ENCODE peak calls at places on chromosomes 2 and 18, in seven cellular contexts. E is body of pancreas, O is fibroblast of villous mesenchyme, F is tibial nerve, C is cardiac fibroblast, V is dorsolateral prefrontal cortex, J is endothelial cell. T is an unnamed sample.

GRCh38 chr2:55493220-55493619 is 26.3 kb upstream of the CFAP36 start:
- DNase-seq in E (no peak), F (no peak), O (peak), V (no peak), J (no peak), C (no peak), T (no peak)

GRCh38 chr2:45776160-45776955 is 124.9 kb downstream of the PRKCE start:
- DNase-seq in V (no peak), F (peak), O (no peak), J (no peak), E (no peak), C (peak), T (no peak)

GRCh38 chr2:119468154-119468955 is 36.7 kb downstream of the TMEM37 start:
- DNase-seq in J (no peak), V (no peak), E (no peak), F (no peak), C (no peak), O (no peak), T (no peak)

GRCh38 chr18:36849288-36850011 is 20.5 kb downstream of the KIAA1328 start:
- DNase-seq in O (peak), J (no peak), E (no peak), C (peak), F (no peak), V (no peak), T (no peak)

GRCh38 chr2:215882689-215883088 is 130.7 kb downstream of the MREG start:
- DNase-seq in O (no peak), F (no peak), V (no peak), C (no peak), J (no peak), E (no peak), T (no peak)

GRCh38 chr2:239444626-239445625 is 44.1 kb upstream of the HDAC4 start:
- DNase-seq in J (no peak), F (peak), O (peak), E (peak), C (peak), V (peak), T (no peak)

GRCh38 chr2:72605836-72606442 is 219.9 kb downstream of the EXOC6B start:
- DNase-seq in O (peak), F (peak), C (peak), V (no peak), J (no peak), E (no peak), T (no peak)

GRCh38 chr18:23719634-23720201 is 30.5 kb downstream of the LAMA3 start:
- DNase-seq in C (peak), V (no peak), E (peak), J (no peak), F (no peak), O (peak), T (no peak)

GRCh38 chr2:20583425-20583881 is 67.4 kb downstream of the HS1BP3 start:
- DNase-seq in C (no peak), E (no peak), V (peak), O (no peak), F (no peak), J (no peak), T (no peak)

GRCh38 chr18:11553098-11553940 is 56.1 kb upstream of the SLC35G4 start:
- DNase-seq in O (peak), V (no peak), C (peak), F (peak), E (peak), J (peak), T (peak)

GRCh38 chr2:33292063-33292462 is 184.4 kb upstream of the RASGRP3 start:
- DNase-seq in O (no peak), J (no peak), V (no peak), E (no peak), F (no peak), C (no peak), T (no peak)

GRCh38 chr2:8821276-8822217 is 15.9 kb downstream of the KIDINS220 start:
- DNase-seq in J (no peak), C (peak), E (peak), F (peak), V (no peak), O (peak), T (no peak)

GRCh38 chr18:79546781-79547272 is 132.8 kb upstream of the CTDP1 start:
- DNase-seq in J (no peak), E (no peak), F (no peak), V (no peak), O (no peak), C (no peak), T (peak)

GRCh38 chr18:59699750-59700534 is 2.7 kb upstream of the CCBE1 start:
- DNase-seq in E (no peak), F (no peak), J (no peak), C (no peak), V (no peak), O (no peak), T (no peak)

GRCh38 chr2:233497692-233498091 is 68.9 kb downstream of the USP40 start:
- DNase-seq in F (no peak), J (no peak), C (no peak), V (no peak), E (no peak), O (no peak), T (no peak)

GRCh38 chr18:55778731-55779460 is 190.9 kb upstream of the TCF4 start:
- DNase-seq in J (no peak), O (peak), E (no peak), F (no peak), C (peak), V (no peak), T (no peak)

GRCh38 chr2:177312562-177312961 is 48.0 kb upstream of the NFE2L2 start:
- DNase-seq in C (no peak), J (no peak), E (no peak), O (no peak), F (no peak), V (no peak), T (no peak)
- TF ChIP-seq CTCF in C (no peak), J (no peak), E (no peak), O (no peak), F (no peak), V (no peak), T (no peak)

GRCh38 chr2:128306931-128307460 is 11.7 kb downstream of the HS6ST1 start:
- DNase-seq in V (peak), C (no peak), J (no peak), O (no peak), F (no peak), E (peak), T (peak)

GRCh38 chr2:128305555-128306080 is 13.1 kb downstream of the HS6ST1 start:
- DNase-seq in F (no peak), O (peak), V (no peak), E (peak), C (no peak), J (no peak), T (peak)

GRCh38 chr2:128304715-128305554 is 13.7 kb downstream of the HS6ST1 start:
- DNase-seq in C (peak), J (no peak), V (no peak), E (peak), F (peak), O (peak), T (no peak)

GRCh38 chr2:128307595-128307994 is 11.1 kb downstream of the HS6ST1 start:
- DNase-seq in C (no peak), V (no peak), J (no peak), F (no peak), E (peak), O (no peak), T (peak)

DNA sequence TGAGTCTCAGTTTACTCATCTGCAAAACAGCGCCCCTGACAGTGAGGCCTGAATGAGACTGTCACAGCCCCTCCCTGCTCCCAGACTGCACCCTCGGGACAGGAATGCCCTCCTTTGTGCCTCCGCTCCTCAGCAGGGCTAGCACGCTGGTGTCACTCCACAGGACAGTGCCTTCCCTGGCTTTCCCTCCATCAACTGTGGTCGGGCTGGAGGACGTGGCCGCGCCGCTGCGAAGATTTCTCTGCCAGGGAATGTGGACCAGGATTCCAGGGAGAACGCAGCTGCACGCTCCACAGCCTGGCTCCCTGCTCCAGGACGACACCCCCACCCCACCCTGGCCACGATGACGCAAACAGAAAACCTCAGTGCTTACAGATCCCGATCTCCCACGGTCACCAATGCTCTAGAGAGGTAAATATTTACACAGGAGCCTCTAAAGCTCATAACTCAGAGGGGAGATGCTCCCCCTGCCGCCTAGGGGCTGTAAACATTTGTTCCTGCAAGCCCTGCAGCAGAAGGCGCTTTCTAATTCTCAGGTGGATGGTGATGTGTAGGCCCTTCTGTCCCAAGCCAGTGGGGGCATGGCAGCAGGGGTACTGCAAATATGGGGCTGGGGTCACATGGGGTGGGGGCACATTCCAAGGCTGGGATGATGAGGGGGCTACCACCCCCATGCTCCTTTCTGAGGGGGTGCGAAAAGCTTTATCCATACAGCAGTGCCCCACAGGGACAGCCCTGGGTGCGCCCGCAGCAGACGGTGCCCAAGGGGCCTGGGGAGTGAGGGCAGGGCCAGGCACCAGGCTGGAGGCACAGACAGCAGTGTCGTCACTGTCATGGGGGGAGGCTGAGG is 12.4 kb downstream of the HS6ST1 start:
- DNase-seq in F (peak), C (peak), J (no peak), O (peak), V (no peak), E (peak), T (peak)
- TF ChIP-seq CTCF in F (no peak), C (peak), J (no peak), O (peak), V (peak), E (no peak), T (no peak)

GRCh38 chr2:69013123-69013836 is at the start of gene ANTXR1:
- DNase-seq in V (no peak), E (peak), J (peak), F (peak), C (peak), O (peak), T (peak)
- TF ChIP-seq CTCF in V (peak), E (no peak), J (peak), F (peak), C (no peak), O (no peak), T (peak)

DNA sequence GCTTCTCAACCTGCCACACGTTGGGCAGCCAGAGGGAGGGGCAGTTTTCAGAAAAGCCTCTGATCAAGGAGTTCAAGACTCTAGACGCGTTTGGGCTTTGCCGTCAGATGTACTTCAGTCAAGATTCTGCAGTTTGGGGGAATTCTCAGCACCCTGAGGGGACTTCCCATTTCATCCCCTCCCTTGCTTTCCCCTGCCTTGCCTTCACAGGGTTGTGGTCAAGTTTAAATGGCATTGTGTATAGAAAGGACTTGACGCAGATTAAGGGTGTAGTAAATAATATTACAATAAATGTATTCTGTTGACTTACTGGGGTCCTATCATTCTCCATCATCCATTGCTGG is 198.3 kb upstream of the NABP1 start:
- DNase-seq in C (no peak), O (no peak), E (no peak), V (no peak), J (no peak), F (no peak), T (no peak)
- TF ChIP-seq CTCF in C (no peak), O (no peak), E (no peak), V (no peak), J (no peak), F (no peak), T (no peak)

DNA sequence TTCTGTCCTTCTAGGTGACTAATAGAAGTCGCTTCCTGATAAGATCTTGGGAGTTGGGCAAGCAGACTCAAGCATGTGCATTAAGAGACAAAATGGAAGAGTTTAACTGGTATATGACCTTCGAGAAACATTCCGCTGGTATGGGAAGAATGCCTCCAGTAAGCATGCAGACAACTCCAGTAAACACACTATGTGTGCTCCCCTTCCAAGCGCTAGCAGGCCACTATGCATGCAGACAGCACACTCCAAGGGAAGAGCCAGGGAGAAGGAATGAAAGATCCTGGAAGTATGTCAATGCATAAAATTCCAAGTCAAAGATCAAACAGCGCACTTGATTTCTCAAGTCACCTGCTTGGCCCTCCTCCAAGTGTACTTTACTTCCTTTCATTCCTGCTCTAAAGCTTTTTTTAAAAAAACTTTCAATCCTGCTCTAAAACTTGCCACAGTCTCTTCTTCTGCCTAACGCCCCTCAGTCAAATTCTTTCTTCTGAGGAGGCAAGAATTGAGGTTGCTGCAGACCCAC is 239.9 kb downstream of the PDE11A start:
- DNase-seq in V (no peak), O (no peak), E (peak), J (no peak), F (no peak), C (no peak), T (no peak)
- TF ChIP-seq CTCF in V (no peak), O (no peak), E (no peak), J (no peak), F (no peak), C (no peak), T (no peak)

DNA sequence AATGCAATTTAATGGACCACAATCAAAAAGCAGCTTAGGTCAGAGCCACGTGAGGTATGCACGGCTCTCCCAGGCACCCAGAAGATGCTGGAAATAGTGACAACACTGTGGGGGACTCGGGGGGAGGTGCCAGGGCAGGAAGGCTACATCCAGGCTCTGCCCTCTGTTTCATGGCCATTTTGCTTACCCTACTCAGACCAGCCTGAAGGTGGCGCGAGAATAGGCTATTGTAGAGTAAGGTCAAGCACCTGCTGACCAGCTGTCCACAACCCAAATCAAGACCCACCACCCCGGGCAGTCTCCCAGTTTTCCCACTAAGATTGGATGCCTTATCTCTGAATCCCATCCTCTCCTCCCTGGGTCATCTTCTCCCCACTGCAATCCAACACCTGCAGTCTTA is 115.7 kb downstream of the VIT start:
- DNase-seq in F (no peak), C (no peak), V (no peak), E (no peak), O (no peak), J (peak), T (no peak)
- TF ChIP-seq CTCF in F (no peak), C (peak), V (no peak), E (no peak), O (peak), J (no peak), T (no peak)

GRCh38 chr2:58135861-58136260 is 89.3 kb downstream of the VRK2 start:
- DNase-seq in F (no peak), J (no peak), O (peak), C (no peak), V (no peak), E (no peak), T (no peak)

GRCh38 chr2:58127111-58127510 is 80.5 kb downstream of the VRK2 start:
- DNase-seq in E (no peak), O (no peak), F (no peak), J (no peak), V (no peak), C (no peak), T (no peak)

GRCh38 chr2:58133395-58133794 is 86.8 kb downstream of the VRK2 start:
- DNase-seq in E (no peak), F (no peak), J (no peak), O (peak), C (no peak), V (no peak), T (no peak)

GRCh38 chr2:58130238-58130637 is 83.6 kb downstream of the VRK2 start:
- DNase-seq in J (no peak), E (no peak), F (no peak), V (no peak), O (no peak), C (no peak), T (no peak)

DNA sequence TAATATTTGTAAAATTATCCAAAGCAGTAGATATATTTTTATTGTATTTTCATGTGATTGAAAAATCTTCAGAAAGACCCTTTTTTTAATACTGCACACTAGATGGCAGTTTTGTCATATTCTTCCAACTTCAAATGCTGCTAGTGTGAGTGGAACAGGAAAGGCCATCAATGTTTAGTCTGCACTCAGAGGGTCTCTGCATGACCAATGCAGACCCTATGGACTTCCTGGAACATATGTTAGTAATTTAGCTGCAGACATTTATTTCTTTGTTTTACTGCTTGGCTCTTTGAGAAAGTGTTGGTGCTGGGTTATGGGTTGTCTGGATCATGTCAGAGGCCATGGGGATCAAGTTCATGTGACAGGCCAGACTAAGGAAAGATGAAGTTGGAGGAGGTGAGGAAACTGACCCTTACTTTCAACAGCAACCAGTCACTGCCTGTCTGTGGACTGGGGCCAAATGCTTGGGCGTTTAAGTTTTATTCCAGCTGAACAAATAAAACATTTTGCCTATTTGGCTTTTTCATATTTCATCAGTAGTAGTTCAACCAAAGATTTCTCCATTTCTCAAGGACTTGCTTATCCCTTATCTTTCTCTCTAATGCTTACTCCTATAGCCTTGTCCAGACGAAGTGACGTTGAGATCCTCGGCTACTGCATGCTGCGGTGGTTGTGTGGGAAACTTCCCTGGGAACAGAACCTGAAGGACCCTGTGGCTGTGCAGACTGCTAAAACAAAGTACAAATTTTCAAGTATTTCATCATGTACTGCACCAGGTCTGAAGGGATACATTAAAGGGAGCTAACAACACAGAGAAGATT is 84.8 kb downstream of the VRK2 start:
- DNase-seq in C (peak), V (no peak), F (peak), J (no peak), E (peak), O (peak), T (no peak)
- TF ChIP-seq CTCF in C (no peak), V (peak), F (peak), J (no peak), E (no peak), O (peak), T (no peak)

GRCh38 chr2:74103763-74104162 is 43.9 kb downstream of the BOLA3 start:
- DNase-seq in C (no peak), O (no peak), E (no peak), J (no peak), F (no peak), V (no peak), T (no peak)

GRCh38 chr2:74102516-74102915 is 45.2 kb downstream of the BOLA3 start:
- DNase-seq in J (no peak), V (no peak), O (no peak), E (no peak), F (no peak), C (no peak), T (no peak)

GRCh38 chr2:74105413-74105812 is 42.3 kb downstream of the BOLA3 start:
- DNase-seq in E (no peak), O (no peak), V (no peak), C (no peak), J (no peak), F (no peak), T (no peak)

GRCh38 chr2:74107071-74107470 is 40.6 kb downstream of the BOLA3 start:
- DNase-seq in V (no peak), C (no peak), O (no peak), J (no peak), F (no peak), E (no peak), T (peak)

GRCh38 chr2:74104839-74105238 is 42.9 kb downstream of the BOLA3 start:
- DNase-seq in V (no peak), C (peak), E (no peak), F (no peak), J (no peak), O (peak), T (no peak)
- TF ChIP-seq CTCF in V (peak), C (peak), E (no peak), F (no peak), J (no peak), O (peak), T (no peak)

T was measured in glutamatergic neuron.